ENCODE peak calls at places on chromosomes 12 and 14, in eight cellular contexts. Z is activated T-cell treated with anti-CD3 and anti-CD28 coated beads for 48 hours; W is left ventricle myocardium inferior; G is HFFc6; T is stimulated activated CD4-positive, alpha-beta T cell treated with anti-CD3 and anti-CD28 coated beads, Interleukin-1b, Interleukin-23, amount 100 ng/mL, for 48 hours; H is stimulated activated CD8-positive, alpha-beta memory T cell treated with anti-CD3 and anti-CD28 coated beads, Interleukin-2, amount 100 ng/mL, for 1 hour; F is H54; K is activated CD4-positive, alpha-beta T cell treated with anti-CD3 and anti-CD28 coated beads for 1 hour. R is an unnamed sample.

GRCh38 chr14:64965356-64966000 is 6.7 kb downstream of the RAB15 start:
- DNase-seq in Z (no peak), W (no peak), G (no peak), T (no peak), H (no peak), F (no peak), K (no peak), R (no peak)

GRCh38 chr14:42112108-42112507 is 505.4 kb downstream of the LRFN5 start:
- DNase-seq in Z (no peak), W (no peak), G (no peak), T (no peak), H (no peak), F (no peak), K (no peak), R (no peak)

GRCh38 chr14:63224196-63224595 is 20.0 kb downstream of the RHOJ start:
- DNase-seq in Z (no peak), W (no peak), G (no peak), T (no peak), H (no peak), F (no peak), K (no peak), R (no peak)

GRCh38 chr12:38477341-38478090 is 160.9 kb downstream of the ALG10B start:
- DNase-seq in Z (no peak), W (no peak), G (no peak), T (no peak), H (no peak), F (no peak), K (no peak), R (no peak)

GRCh38 chr14:64112859-64113258 is 181.3 kb downstream of the ESR2 start:
- DNase-seq in Z (no peak), W (no peak), G (no peak), T (no peak), H (no peak), F (no peak), K (no peak), R (no peak)

GRCh38 chr12:124321040-124321481 is 26.2 kb downstream of the RFLNA start:
- DNase-seq in Z (peak), W (peak), G (peak), T (peak), H (peak), F (peak), K (peak), R (peak)

GRCh38 chr12:51188359-51189051 is 15.6 kb upstream of the TFCP2 start:
- DNase-seq in Z (no peak), W (no peak), G (no peak), T (no peak), H (no peak), F (no peak), K (no peak), R (peak)

GRCh38 chr12:38956337-38956736 is 50.9 kb upstream of the CPNE8 start:
- DNase-seq in Z (no peak), W (no peak), G (no peak), T (no peak), H (no peak), F (no peak), K (no peak), R (peak)

GRCh38 chr12:93824514-93825500 is 147.6 kb downstream of the CRADD start:
- DNase-seq in Z (no peak), W (no peak), G (peak), T (no peak), H (no peak), F (no peak), K (no peak), R (peak)

GRCh38 chr12:127149226-127149964 is 1117.6 kb upstream of the TMEM132C start:
- DNase-seq in Z (no peak), W (no peak), G (peak), T (no peak), H (no peak), F (no peak), K (no peak), R (no peak)

GRCh38 chr12:39533951-39534350 is 85.7 kb downstream of the ABCD2 start:
- DNase-seq in Z (no peak), W (no peak), G (no peak), T (no peak), H (no peak), F (no peak), K (no peak), R (no peak)